ENCODE peak calls at places on chromosomes 11 and 22, in ten cellular contexts. P is left ventricle myocardium inferior, S is HepG2, T is tibial nerve, V is endodermal cell, A is fibroblast of pulmonary artery, H is choroid plexus epithelial cell, D is A549, B is kidney epithelial cell, N is stomach. C is an unnamed sample.

GRCh38 chr11:130442728-130443127 is 5.7 kb upstream of the ADAMTS15 start:
- DNase-seq in T (no peak), D (no peak), P (no peak), S (no peak), H (no peak), V (no peak), N (no peak), B (no peak), A (no peak), C (no peak)

GRCh38 chr11:65946655-65947054 is 1.4 kb downstream of the TSGA10IP start:
- DNase-seq in H (no peak), S (no peak), T (no peak), D (no peak), P (no peak), V (no peak), N (no peak), A (no peak), B (no peak), C (no peak)

GRCh38 chr22:49423125-49423650 is 404.5 kb downstream of the BRD1 start:
- DNase-seq in T (no peak), S (no peak), V (no peak), N (no peak), A (no peak), H (no peak), D (no peak), B (no peak), P (no peak), C (no peak)

GRCh38 chr11:83583953-83584352 is 297.8 kb upstream of the CCDC90B start:
- DNase-seq in T (no peak), B (peak), V (no peak), A (peak), S (no peak), H (peak), P (no peak), D (no peak), N (no peak), C (peak)

GRCh38 chr11:100576044-100577021 is 110.8 kb upstream of the ARHGAP42 start:
- DNase-seq in T (peak), D (peak), N (no peak), V (no peak), S (peak), A (peak), H (peak), B (no peak), P (no peak), C (peak)

GRCh38 chr22:29148826-29149225 is 56.9 kb upstream of the EMID1 start:
- DNase-seq in N (no peak), H (no peak), D (no peak), S (no peak), P (no peak), A (no peak), T (no peak), V (no peak), B (no peak), C (no peak)

GRCh38 chr11:33207408-33207985 is 46.2 kb upstream of the CSTF3 start:
- DNase-seq in N (peak), S (no peak), D (no peak), P (peak), H (no peak), V (no peak), T (no peak), A (peak), B (no peak), C (no peak)

GRCh38 chr22:37563153-37564081 is 3.1 kb downstream of the CDC42EP1 start:
- DNase-seq in N (peak), T (peak), B (peak), P (peak), A (peak), V (peak), S (peak), D (peak), H (peak), C (no peak)

GRCh38 chr11:75931124-75931523 is 116.1 kb downstream of the UVRAG start:
- DNase-seq in V (no peak), S (no peak), D (no peak), A (peak), T (no peak), H (peak), N (no peak), P (no peak), B (no peak), C (no peak)

GRCh38 chr22:36764060-36764459 is 11.9 kb downstream of the IFT27 start:
- DNase-seq in A (no peak), H (no peak), P (no peak), N (no peak), B (no peak), S (no peak), T (no peak), D (no peak), V (no peak), C (no peak)

GRCh38 chr11:116231540-116231939 is 541.2 kb downstream of the BUD13 start:
- DNase-seq in D (no peak), N (no peak), A (no peak), H (no peak), P (no peak), B (no peak), V (no peak), S (no peak), T (no peak), C (no peak)

GRCh38 chr11:86987687-86988086 is 32.5 kb upstream of the FZD4 start:
- DNase-seq in P (no peak), H (no peak), N (no peak), A (no peak), D (no peak), S (no peak), B (no peak), T (no peak), V (no peak), C (no peak)

GRCh38 chr11:128148208-128148607 is 439.1 kb downstream of the ETS1 start:
- DNase-seq in S (no peak), N (no peak), H (no peak), P (no peak), T (no peak), B (no peak), D (no peak), A (no peak), V (no peak), C (no peak)

GRCh38 chr11:39768214-39768613 is 1691.2 kb downstream of the LRRC4C start:
- DNase-seq in T (no peak), A (no peak), B (no peak), N (no peak), D (no peak), H (no peak), V (no peak), P (no peak), S (no peak), C (no peak)

GRCh38 chr11:34654491-34655334 is 33.8 kb downstream of the EHF start:
- DNase-seq in P (peak), H (peak), D (peak), V (peak), N (peak), B (no peak), A (peak), S (peak), T (peak), C (no peak)

GRCh38 chr11:19882356-19882755 is 169.7 kb downstream of the NAV2 start:
- DNase-seq in T (no peak), A (no peak), S (no peak), N (no peak), P (no peak), H (no peak), B (no peak), D (no peak), V (no peak), C (no peak)

GRCh38 chr22:29457730-29458129 is 19.3 kb downstream of the RFPL1 start:
- DNase-seq in A (peak), S (peak), B (no peak), D (peak), H (peak), T (no peak), N (no peak), P (no peak), V (peak), C (no peak)

GRCh38 chr11:113272281-113272680 is 42.1 kb upstream of the TTC12 start:
- DNase-seq in D (no peak), H (no peak), A (no peak), T (no peak), B (no peak), S (no peak), P (no peak), N (no peak), V (no peak), C (no peak)

GRCh38 chr22:44180706-44181032 is at the start of gene PARVG:
- DNase-seq in T (no peak), A (no peak), D (no peak), B (no peak), H (peak), S (no peak), N (no peak), P (no peak), V (peak), C (peak)

GRCh38 chr22:27128461-27129080 is 471.2 kb downstream of the MIAT start:
- DNase-seq in D (no peak), N (no peak), S (no peak), P (no peak), H (no peak), T (no peak), B (no peak), V (no peak), A (no peak), C (no peak)

GRCh38 chr11:65927904-65928397 is 8.7 kb downstream of the DRAP1 start:
- DNase-seq in D (no peak), H (peak), V (no peak), A (no peak), P (no peak), T (no peak), N (peak), S (no peak), B (no peak), C (peak)

GRCh38 chr11:91860661-91861060 is 364.0 kb upstream of the FAT3 start:
- DNase-seq in V (no peak), B (peak), D (no peak), A (no peak), N (no peak), H (no peak), S (no peak), P (no peak), T (no peak), C (no peak)

GRCh38 chr22:21568207-21569075 is 927 bp downstream of the UBE2L3 start:
- DNase-seq in V (peak), N (no peak), D (peak), H (peak), P (peak), S (peak), A (peak), T (no peak), B (no peak), C (no peak)

GRCh38 chr11:11230802-11231562 is 122.1 kb downstream of the CSNK2A3 start:
- DNase-seq in B (no peak), D (peak), H (peak), V (peak), T (peak), P (no peak), S (peak), N (no peak), A (no peak), C (no peak)

GRCh38 chr11:72668645-72669347 is 5.4 kb downstream of the PDE2A start:
- DNase-seq in N (no peak), H (no peak), T (no peak), S (no peak), V (peak), D (no peak), B (no peak), A (no peak), P (no peak), C (peak)

GRCh38 chr11:17443000-17443399 is 33.6 kb downstream of the ABCC8 start:
- DNase-seq in B (no peak), T (no peak), V (no peak), P (no peak), A (no peak), H (no peak), S (no peak), D (no peak), N (no peak), C (no peak)

GRCh38 chr11:14254533-14255530 is 104.2 kb downstream of the RRAS2 start:
- DNase-seq in P (no peak), B (no peak), S (no peak), A (no peak), N (no peak), T (no peak), V (peak), D (no peak), H (no peak), C (no peak)

GRCh38 chr11:126339073-126339865 is 16.2 kb upstream of the ST3GAL4 start:
- DNase-seq in B (no peak), T (no peak), P (no peak), V (no peak), S (no peak), H (no peak), D (no peak), N (no peak), A (no peak), C (no peak)

GRCh38 chr11:132844956-132845355 is 687.3 kb downstream of the OPCML start:
- DNase-seq in A (peak), N (no peak), V (no peak), S (no peak), T (no peak), P (no peak), B (peak), H (peak), D (no peak), C (no peak)

GRCh38 chr22:19722175-19722914 is 994 bp upstream of the GP1BB start:
- DNase-seq in D (no peak), N (no peak), H (no peak), B (no peak), P (no peak), V (peak), S (no peak), T (no peak), A (no peak), C (no peak)
- H3K4me3 ChIP-seq in D (no peak), N (no peak), H (no peak), B (no peak), P (peak), V (no peak), S (no peak), T (no peak), A (no peak), C (no peak)

DNA sequence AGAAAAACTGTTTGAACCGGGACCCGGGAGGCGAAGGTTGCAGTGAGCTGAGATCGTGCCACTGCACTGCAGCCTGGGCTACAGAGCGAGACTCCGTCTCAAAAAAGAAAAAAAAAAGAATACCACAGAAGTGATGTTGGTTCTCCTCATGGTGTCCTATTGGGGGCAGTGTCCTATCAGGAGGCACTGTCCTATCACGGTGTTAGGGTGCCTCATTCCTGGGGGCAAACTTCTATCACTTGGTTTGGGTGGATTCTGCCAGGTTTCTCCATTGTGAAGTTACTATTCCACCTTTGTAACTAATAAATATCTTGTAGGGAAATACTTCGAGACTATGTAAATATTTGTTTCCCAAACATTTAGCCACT is 19.6 kb downstream of the PRR14L start:
- DNase-seq in A (no peak), H (no peak), D (no peak), V (no peak), T (no peak), S (no peak), B (no peak), P (no peak), N (no peak), C (no peak)
- TF ChIP-seq CTCF in A (no peak), H (peak), D (no peak), V (peak), T (no peak), S (peak), B (no peak), P (no peak), N (no peak), C (no peak)

GRCh38 chr11:77473001-77473800 is 693 bp downstream of the PAK1 start:
- DNase-seq in B (no peak), V (peak), T (peak), N (peak), P (peak), S (no peak), D (peak), A (no peak), H (peak), C (no peak)

GRCh38 chr11:77475206-77475605 is 1.3 kb upstream of the PAK1 start:
- DNase-seq in N (no peak), A (no peak), P (no peak), H (no peak), S (no peak), D (no peak), B (no peak), V (no peak), T (no peak), C (no peak)

GRCh38 chr11:77471520-77472234 is 2.2 kb downstream of the PAK1 start:
- DNase-seq in S (peak), A (no peak), P (no peak), D (peak), B (no peak), H (peak), N (peak), V (peak), T (peak), C (no peak)

GRCh38 chr11:77473801-77474508 is at the start of gene PAK1:
- DNase-seq in T (peak), P (peak), B (peak), N (peak), D (peak), A (peak), V (peak), S (peak), H (peak), C (peak)

GRCh38 chr11:77474509-77475070 is 696 bp upstream of the PAK1 start:
- DNase-seq in P (no peak), A (no peak), N (no peak), H (no peak), T (no peak), S (no peak), D (no peak), V (no peak), B (no peak), C (no peak)
- H3K4me3 ChIP-seq in P (peak), A (peak), N (peak), H (peak), T (peak), S (peak), D (peak), V (peak), B (peak), C (peak)

GRCh38 chr11:3807856-3808845 is at the start of gene PGAP2:
- DNase-seq in N (peak), T (peak), A (peak), D (peak), B (no peak), P (peak), S (peak), H (peak), V (peak), C (no peak)
- TF ChIP-seq CTCF in N (no peak), T (peak), A (peak), D (peak), B (peak), P (peak), S (peak), H (peak), V (peak), C (peak)

DNA sequence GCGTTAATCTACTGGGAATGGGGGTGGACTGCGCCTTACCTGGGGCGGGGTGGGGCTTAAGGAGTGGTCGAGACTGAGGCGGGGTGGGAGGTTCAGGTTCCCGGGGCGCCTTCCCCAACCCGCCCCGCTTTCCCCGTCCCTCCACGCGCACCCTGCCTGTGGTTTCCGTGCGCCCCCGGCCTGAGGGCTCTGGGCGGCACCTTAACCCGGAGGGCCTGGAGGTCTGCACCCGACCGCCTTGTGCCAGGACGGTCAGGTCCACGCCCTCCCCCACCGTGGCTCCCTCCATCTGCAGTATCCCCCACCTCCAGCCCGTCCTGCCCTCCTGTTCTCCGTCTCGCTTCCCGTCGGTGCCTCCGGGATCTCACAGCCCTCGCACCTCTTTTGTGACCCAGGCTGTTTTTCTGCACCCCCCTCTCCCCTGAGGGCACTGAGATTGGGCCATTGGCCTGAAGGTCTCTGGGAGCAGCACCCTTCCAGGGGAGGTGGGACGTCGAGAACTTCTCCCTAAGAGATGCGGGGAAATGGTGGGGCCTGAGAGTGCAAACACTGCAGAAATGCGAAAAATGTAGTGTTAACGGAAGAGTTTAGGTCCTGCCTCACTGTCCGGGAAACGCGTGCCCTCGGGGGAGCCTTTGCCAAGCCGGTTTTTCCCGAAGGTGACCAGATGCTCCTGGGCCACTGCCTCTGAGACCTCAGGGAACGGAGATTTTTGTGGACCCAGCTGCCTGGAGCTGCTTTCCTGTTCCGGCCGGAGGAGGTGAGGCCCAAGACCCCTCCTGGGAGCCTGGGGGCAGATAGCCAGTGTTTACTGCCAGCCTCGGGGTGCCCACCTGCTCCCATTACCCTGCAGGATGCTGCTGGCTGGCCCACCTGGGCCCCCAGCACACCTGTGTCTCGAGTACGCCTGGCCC is 1.2 kb upstream of the ASCL2 start:
- DNase-seq in P (no peak), T (no peak), D (no peak), B (no peak), H (no peak), N (peak), S (no peak), A (no peak), V (peak), C (no peak)
- H3K4me3 ChIP-seq in P (peak), T (no peak), D (no peak), B (no peak), H (no peak), N (no peak), S (no peak), A (no peak), V (no peak), C (no peak)

GRCh38 chr22:42313804-42314581 is 43.5 kb upstream of the TCF20 start:
- DNase-seq in B (peak), D (peak), A (peak), H (peak), T (no peak), V (peak), S (peak), N (peak), P (peak), C (no peak)
- TF ChIP-seq CTCF in B (peak), D (peak), A (peak), H (peak), T (no peak), V (peak), S (peak), N (no peak), P (peak), C (peak)

C was measured in GM12864.